ENCODE peak calls at places on chromosomes 1 and 21, in five cellular contexts. One of them, this sample, is unnamed. For H3K4me1, the result is how much of the 10 kb centered on the place peaks cover.

GRCh38 chr1:164369698-164370365 is 189.2 kb upstream of the PBX1 start:
- DNase-seq in adrenal gland: no peak
- DNase-seq in uterus: no peak
- DNase-seq in stomach: no peak
- DNase-seq in suprapubic skin: no peak
- DNase-seq in this sample: no peak

GRCh38 chr1:8443558-8444194 is 125.8 kb downstream of the SLC45A1 start:
- DNase-seq in suprapubic skin: no peak
- DNase-seq in adrenal gland: no peak
- DNase-seq in uterus: no peak
- DNase-seq in stomach: no peak
- DNase-seq in this sample: no peak

GRCh38 chr1:65059930-65060538 is 88.0 kb upstream of the AK4 start:
- DNase-seq in uterus: no peak
- DNase-seq in adrenal gland: no peak
- DNase-seq in stomach: no peak
- DNase-seq in suprapubic skin: no peak
- DNase-seq in this sample: no peak

GRCh38 chr1:170309389-170310013 is 163.7 kb downstream of the NTMT2 start:
- DNase-seq in adrenal gland: peak
- DNase-seq in suprapubic skin: peak
- DNase-seq in stomach: no peak
- DNase-seq in uterus: peak
- DNase-seq in this sample: no peak

GRCh38 chr1:51058863-51059262 is 43.2 kb upstream of the C1orf185 start:
- DNase-seq in adrenal gland: no peak
- DNase-seq in uterus: no peak
- DNase-seq in stomach: no peak
- DNase-seq in suprapubic skin: no peak
- DNase-seq in this sample: no peak

GRCh38 chr21:15062566-15062965 is 2.2 kb downstream of the NRIP1 start:
- DNase-seq in suprapubic skin: no peak
- DNase-seq in adrenal gland: no peak
- DNase-seq in stomach: no peak
- DNase-seq in uterus: no peak
- DNase-seq in this sample: no peak

GRCh38 chr1:233584931-233585330 is 29.0 kb upstream of the KCNK1 start:
- DNase-seq in adrenal gland: no peak
- DNase-seq in suprapubic skin: no peak
- DNase-seq in stomach: no peak
- DNase-seq in uterus: no peak
- DNase-seq in this sample: no peak

GRCh38 chr21:41361786-41362604 is at the start of gene MX2:
- DNase-seq in suprapubic skin: peak
- DNase-seq in stomach: peak
- DNase-seq in adrenal gland: peak
- DNase-seq in uterus: peak
- DNase-seq in this sample: no peak

GRCh38 chr1:172443666-172444453 is at the start of gene PIGC:
- DNase-seq in uterus: peak
- DNase-seq in adrenal gland: peak
- DNase-seq in stomach: peak
- DNase-seq in suprapubic skin: peak
- DNase-seq in this sample: peak

GRCh38 chr1:68201546-68202238 is 30.6 kb downstream of the WLS start:
- DNase-seq in adrenal gland: no peak
- DNase-seq in uterus: no peak
- DNase-seq in stomach: no peak
- DNase-seq in suprapubic skin: no peak
- DNase-seq in this sample: no peak

GRCh38 chr1:185808675-185809074 is 74.5 kb downstream of the HMCN1 start:
- DNase-seq in stomach: no peak
- DNase-seq in suprapubic skin: no peak
- DNase-seq in adrenal gland: no peak
- DNase-seq in uterus: no peak
- DNase-seq in this sample: no peak

GRCh38 chr21:31180256-31181088 is 142.2 kb upstream of the KRTAP19-8 start:
- DNase-seq in adrenal gland: no peak
- DNase-seq in stomach: no peak
- DNase-seq in suprapubic skin: no peak
- DNase-seq in uterus: no peak
- DNase-seq in this sample: no peak

GRCh38 chr1:48488721-48489120 is 16.7 kb upstream of the SPATA6 start:
- DNase-seq in uterus: no peak
- DNase-seq in suprapubic skin: no peak
- DNase-seq in stomach: no peak
- DNase-seq in adrenal gland: no peak
- DNase-seq in this sample: no peak

GRCh38 chr1:200233393-200233792 is 176.4 kb downstream of the ZNF281 start:
- DNase-seq in uterus: no peak
- DNase-seq in suprapubic skin: no peak
- DNase-seq in adrenal gland: no peak
- DNase-seq in stomach: no peak
- DNase-seq in this sample: no peak

GRCh38 chr1:67685067-67685557 is at the start of gene GADD45A:
- DNase-seq in uterus: peak
- DNase-seq in suprapubic skin: peak
- DNase-seq in stomach: peak
- DNase-seq in adrenal gland: peak
- DNase-seq in this sample: peak

GRCh38 chr1:93865253-93865652 is 13.8 kb downstream of the DNTTIP2 start:
- DNase-seq in stomach: no peak
- DNase-seq in uterus: no peak
- DNase-seq in adrenal gland: no peak
- DNase-seq in suprapubic skin: no peak
- DNase-seq in this sample: no peak

GRCh38 chr1:209749660-209750059 is 6.2 kb upstream of the TRAF3IP3 start:
- DNase-seq in stomach: no peak
- DNase-seq in adrenal gland: no peak
- DNase-seq in uterus: no peak
- DNase-seq in suprapubic skin: no peak
- DNase-seq in this sample: no peak

GRCh38 chr1:67642694-67643093 is 42.3 kb upstream of the GADD45A start:
- DNase-seq in suprapubic skin: no peak
- DNase-seq in uterus: no peak
- DNase-seq in stomach: no peak
- DNase-seq in adrenal gland: no peak
- DNase-seq in this sample: no peak

GRCh38 chr1:15189692-15190321 is 36.3 kb downstream of the TMEM51 start:
- DNase-seq in adrenal gland: no peak
- DNase-seq in uterus: no peak
- DNase-seq in suprapubic skin: no peak
- DNase-seq in stomach: no peak
- DNase-seq in this sample: no peak

GRCh38 chr1:91684599-91685196 is 184.0 kb downstream of the CDC7 start:
- DNase-seq in stomach: no peak
- DNase-seq in suprapubic skin: no peak
- DNase-seq in uterus: no peak
- DNase-seq in adrenal gland: no peak
- DNase-seq in this sample: no peak

GRCh38 chr1:1309525-1310385 is 1.4 kb downstream of the PUSL1 start:
- DNase-seq in stomach: no peak
- DNase-seq in adrenal gland: no peak
- DNase-seq in suprapubic skin: no peak
- DNase-seq in uterus: no peak
- DNase-seq in this sample: no peak
- TF ChIP-seq POLR2A in stomach: no peak
- TF ChIP-seq POLR2A in adrenal gland: no peak
- TF ChIP-seq POLR2A in suprapubic skin: no peak
- TF ChIP-seq POLR2A in uterus: no peak
- TF ChIP-seq POLR2A in this sample: no peak

GRCh38 chr1:44803312-44804095 is 3.3 kb downstream of the PLK3 start:
- DNase-seq in adrenal gland: no peak
- DNase-seq in suprapubic skin: peak
- DNase-seq in uterus: no peak
- DNase-seq in stomach: no peak
- DNase-seq in this sample: peak

GRCh38 chr1:44802306-44803061 is 2.3 kb downstream of the PLK3 start:
- DNase-seq in stomach: no peak
- DNase-seq in suprapubic skin: no peak
- DNase-seq in adrenal gland: peak
- DNase-seq in uterus: no peak
- DNase-seq in this sample: peak

GRCh38 chr1:44801491-44802305 is 1.5 kb downstream of the PLK3 start:
- DNase-seq in stomach: no peak
- DNase-seq in adrenal gland: peak
- DNase-seq in suprapubic skin: no peak
- DNase-seq in uterus: no peak
- DNase-seq in this sample: no peak

GRCh38 chr1:44805311-44806024 is 1.7 kb downstream of the DYNLT4 start:
- DNase-seq in uterus: no peak
- DNase-seq in stomach: no peak
- DNase-seq in suprapubic skin: peak
- DNase-seq in adrenal gland: no peak
- DNase-seq in this sample: peak

GRCh38 chr1:44803062-44803311 is 2.8 kb downstream of the PLK3 start:
- DNase-seq in uterus: no peak
- DNase-seq in suprapubic skin: no peak
- DNase-seq in stomach: no peak
- DNase-seq in adrenal gland: no peak
- DNase-seq in this sample: no peak
- H3K4me1 ChIP-seq in uterus: under half
- H3K4me1 ChIP-seq in suprapubic skin: half or more
- H3K4me1 ChIP-seq in stomach: half or more
- H3K4me1 ChIP-seq in adrenal gland: under half
- H3K4me1 ChIP-seq in this sample: under half

DNA sequence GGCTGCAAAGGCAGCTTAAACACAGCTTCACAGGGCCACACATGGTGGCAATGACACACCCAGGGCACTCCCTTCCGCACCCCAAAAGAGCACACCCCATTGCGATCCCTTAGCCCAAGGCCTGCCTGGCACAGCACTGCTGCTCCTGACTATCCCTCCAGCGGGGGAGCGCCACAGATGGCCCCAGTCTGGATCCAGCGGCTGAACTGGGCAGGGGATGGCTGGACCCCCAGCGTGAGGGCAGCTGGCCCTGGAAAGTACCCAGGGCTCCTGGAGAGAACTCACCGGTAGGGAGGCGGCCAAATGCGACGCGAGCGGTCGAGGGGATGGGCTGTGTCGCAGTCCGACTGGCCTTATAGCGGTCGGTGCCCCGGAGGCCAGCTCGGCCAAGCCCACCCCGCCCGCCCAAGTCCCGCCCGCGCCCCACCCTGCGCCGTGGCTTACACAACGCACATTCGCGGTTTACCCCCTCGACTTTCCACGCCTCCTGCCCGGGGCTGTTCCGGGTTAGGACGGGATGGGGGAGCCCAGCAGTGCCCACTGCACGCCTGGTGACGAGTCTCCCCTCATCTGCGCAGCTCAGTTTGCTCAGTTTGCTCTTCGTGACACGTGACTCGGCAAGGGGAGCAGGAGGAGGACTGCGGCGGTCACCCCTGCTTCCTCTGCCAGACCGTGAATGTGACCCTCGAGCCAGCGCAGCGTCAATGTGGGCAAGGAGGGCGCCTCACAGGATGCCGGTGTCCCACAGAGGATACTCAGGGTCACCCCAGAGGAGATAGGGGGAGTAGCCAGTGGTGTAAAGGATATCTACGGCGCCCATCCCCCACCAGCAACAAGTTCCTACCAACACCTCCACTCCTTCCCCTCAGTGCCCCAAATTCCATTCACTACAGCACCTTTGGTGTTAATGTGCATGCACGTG is at the start of gene S100A6:
- DNase-seq in uterus: peak
- DNase-seq in adrenal gland: peak
- DNase-seq in stomach: peak
- DNase-seq in suprapubic skin: peak
- DNase-seq in this sample: no peak
- TF ChIP-seq POLR2A in uterus: peak
- TF ChIP-seq POLR2A in adrenal gland: peak
- TF ChIP-seq POLR2A in stomach: no peak
- TF ChIP-seq POLR2A in suprapubic skin: no peak
- TF ChIP-seq POLR2A in this sample: peak

DNA sequence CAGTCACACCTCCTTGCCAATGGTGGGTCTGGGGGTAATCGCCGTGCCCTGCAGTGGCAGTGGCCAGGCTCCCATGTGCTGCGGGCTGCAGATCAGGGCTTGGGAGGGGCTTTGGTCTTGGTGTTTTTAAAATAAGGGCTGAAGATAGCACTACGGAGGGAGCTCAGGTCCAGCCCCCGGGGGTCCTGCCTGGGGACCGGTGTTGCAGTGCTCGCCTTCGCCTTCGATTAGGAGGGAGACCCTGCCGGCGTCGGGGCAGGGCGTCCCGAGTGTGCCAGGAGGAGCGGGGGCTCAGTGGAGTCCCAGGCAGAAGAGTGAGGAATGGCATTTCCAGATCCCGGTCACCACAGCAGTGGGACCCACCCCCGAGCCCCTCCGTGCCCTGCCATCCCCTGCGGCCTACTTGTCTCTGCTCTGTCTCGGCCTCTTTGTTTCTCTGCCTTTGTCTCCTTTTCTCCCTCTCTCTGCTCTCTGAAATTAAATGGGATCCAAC is 44.3 kb downstream of the DMRTB1 start:
- DNase-seq in stomach: no peak
- DNase-seq in suprapubic skin: no peak
- DNase-seq in adrenal gland: no peak
- DNase-seq in uterus: no peak
- DNase-seq in this sample: no peak
- H3K4me1 ChIP-seq in stomach: under half
- H3K4me1 ChIP-seq in suprapubic skin: under half
- H3K4me1 ChIP-seq in adrenal gland: under half
- H3K4me1 ChIP-seq in uterus: under half
- H3K4me1 ChIP-seq in this sample: under half

DNA sequence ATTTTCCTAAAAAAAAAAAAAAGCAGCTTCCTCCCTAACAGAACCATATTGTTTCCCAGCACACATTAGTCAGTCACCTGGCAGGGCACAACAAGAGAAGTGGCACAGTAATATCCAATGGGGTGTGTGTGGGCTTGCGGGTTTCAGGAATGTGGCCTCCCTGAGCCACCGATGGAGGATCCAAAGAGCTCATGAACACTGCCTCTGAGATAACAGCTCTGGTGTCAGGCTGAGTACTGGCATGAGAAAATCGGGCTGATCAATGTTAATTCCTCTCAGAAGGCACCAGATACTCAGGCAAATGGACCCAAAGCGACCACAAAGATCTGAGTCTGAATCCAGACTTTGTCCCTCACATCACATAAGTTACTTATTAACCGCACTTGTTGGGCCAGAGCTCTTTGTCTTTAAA is 2.2 kb upstream of the LYPD8 start:
- DNase-seq in stomach: no peak
- DNase-seq in uterus: no peak
- DNase-seq in suprapubic skin: no peak
- DNase-seq in adrenal gland: no peak
- DNase-seq in this sample: no peak
- TF ChIP-seq POLR2A in stomach: no peak
- TF ChIP-seq POLR2A in uterus: no peak
- TF ChIP-seq POLR2A in suprapubic skin: no peak
- TF ChIP-seq POLR2A in adrenal gland: no peak
- TF ChIP-seq POLR2A in this sample: no peak

GRCh38 chr1:197618065-197618464 is 157.2 kb downstream of the DENND1B start:
- DNase-seq in uterus: no peak
- DNase-seq in adrenal gland: no peak
- DNase-seq in suprapubic skin: no peak
- DNase-seq in stomach: no peak
- DNase-seq in this sample: no peak
- H3K4me1 ChIP-seq in uterus: under half
- H3K4me1 ChIP-seq in adrenal gland: under half
- H3K4me1 ChIP-seq in suprapubic skin: under half
- H3K4me1 ChIP-seq in stomach: under half
- H3K4me1 ChIP-seq in this sample: under half